ENCODE peak calls at places on chromosomes 6 and 20, in six cellular contexts. D, X, T, P, A and Q are unnamed samples.

GRCh38 chr6:30518505-30518850 is 29.2 kb downstream of the HLA-E start:
- DNase-seq in T (no peak), P (no peak), D (no peak), X (no peak), A (no peak), Q (no peak)

GRCh38 chr6:142857609-142858195 is 87.3 kb downstream of the HIVEP2 start:
- DNase-seq in T (no peak), X (no peak), A (no peak), D (no peak), P (no peak), Q (no peak)

GRCh38 chr6:16316741-16317251 is 78.4 kb downstream of the GMPR start:
- DNase-seq in T (peak), X (peak), A (peak), P (peak), D (no peak), Q (no peak)

GRCh38 chr20:45339084-45339483 is 9.1 kb downstream of the SDC4 start:
- DNase-seq in A (peak), D (peak), T (no peak), P (no peak), X (no peak), Q (no peak)

GRCh38 chr6:168282985-168283685 is 36.4 kb downstream of the DACT2 start:
- DNase-seq in D (no peak), P (no peak), T (no peak), A (no peak), X (no peak), Q (no peak)

GRCh38 chr6:53115741-53116140 is 32.9 kb downstream of the GCM1 start:
- DNase-seq in P (no peak), X (no peak), A (no peak), T (no peak), D (no peak), Q (no peak)

GRCh38 chr6:163446529-163446928 is 32.0 kb downstream of the QKI start:
- DNase-seq in D (no peak), A (no peak), X (no peak), T (no peak), P (no peak), Q (no peak)

GRCh38 chr6:133553652-133554051 is 312.5 kb downstream of the EYA4 start:
- DNase-seq in P (peak), D (no peak), T (peak), A (peak), X (peak), Q (peak)

GRCh38 chr6:42227173-42227850 is 9.7 kb upstream of the MRPS10 start:
- DNase-seq in T (no peak), D (no peak), A (peak), P (no peak), X (no peak), Q (no peak)

GRCh38 chr6:104212977-104213696 is 646.6 kb downstream of the HACE1 start:
- DNase-seq in A (no peak), D (no peak), X (no peak), T (no peak), P (no peak), Q (no peak)

GRCh38 chr20:39857188-39857587 is 831.8 kb downstream of the MAFB start:
- DNase-seq in A (no peak), D (no peak), X (no peak), P (no peak), T (no peak), Q (no peak)
- TF ChIP-seq CTCF in A (no peak), D (no peak), X (no peak), P (no peak), T (no peak), Q (no peak)

GRCh38 chr20:37342231-37343177 is 3.4 kb upstream of the SRC start:
- DNase-seq in P (no peak), A (no peak), X (no peak), T (no peak), D (no peak), Q (no peak)
- TF ChIP-seq CTCF in P (peak), A (no peak), X (no peak), T (no peak), D (no peak), Q (no peak)

GRCh38 chr20:39874049-39874893 is 814.8 kb downstream of the MAFB start:
- DNase-seq in D (peak), X (peak), P (peak), A (peak), T (peak), Q (peak)
- TF ChIP-seq CTCF in D (peak), X (peak), P (peak), A (peak), T (peak), Q (peak)

GRCh38 chr20:57282691-57283361 is 16.4 kb upstream of the BMP7 start:
- DNase-seq in P (no peak), A (no peak), T (no peak), X (no peak), D (no peak), Q (no peak)
- TF ChIP-seq CTCF in P (no peak), A (no peak), T (no peak), X (no peak), D (no peak), Q (no peak)

GRCh38 chr6:79694623-79695311 is 63.6 kb downstream of the SH3BGRL2 start:
- DNase-seq in X (no peak), D (no peak), T (no peak), A (no peak), P (no peak), Q (no peak)
- TF ChIP-seq CTCF in X (peak), D (no peak), T (no peak), A (peak), P (peak), Q (no peak)

GRCh38 chr6:39007575-39007974 is 41.0 kb upstream of the GLP1R start:
- DNase-seq in T (no peak), X (no peak), A (no peak), P (peak), D (no peak), Q (no peak)
- TF ChIP-seq CTCF in T (no peak), X (no peak), A (no peak), P (no peak), D (no peak), Q (no peak)

DNA sequence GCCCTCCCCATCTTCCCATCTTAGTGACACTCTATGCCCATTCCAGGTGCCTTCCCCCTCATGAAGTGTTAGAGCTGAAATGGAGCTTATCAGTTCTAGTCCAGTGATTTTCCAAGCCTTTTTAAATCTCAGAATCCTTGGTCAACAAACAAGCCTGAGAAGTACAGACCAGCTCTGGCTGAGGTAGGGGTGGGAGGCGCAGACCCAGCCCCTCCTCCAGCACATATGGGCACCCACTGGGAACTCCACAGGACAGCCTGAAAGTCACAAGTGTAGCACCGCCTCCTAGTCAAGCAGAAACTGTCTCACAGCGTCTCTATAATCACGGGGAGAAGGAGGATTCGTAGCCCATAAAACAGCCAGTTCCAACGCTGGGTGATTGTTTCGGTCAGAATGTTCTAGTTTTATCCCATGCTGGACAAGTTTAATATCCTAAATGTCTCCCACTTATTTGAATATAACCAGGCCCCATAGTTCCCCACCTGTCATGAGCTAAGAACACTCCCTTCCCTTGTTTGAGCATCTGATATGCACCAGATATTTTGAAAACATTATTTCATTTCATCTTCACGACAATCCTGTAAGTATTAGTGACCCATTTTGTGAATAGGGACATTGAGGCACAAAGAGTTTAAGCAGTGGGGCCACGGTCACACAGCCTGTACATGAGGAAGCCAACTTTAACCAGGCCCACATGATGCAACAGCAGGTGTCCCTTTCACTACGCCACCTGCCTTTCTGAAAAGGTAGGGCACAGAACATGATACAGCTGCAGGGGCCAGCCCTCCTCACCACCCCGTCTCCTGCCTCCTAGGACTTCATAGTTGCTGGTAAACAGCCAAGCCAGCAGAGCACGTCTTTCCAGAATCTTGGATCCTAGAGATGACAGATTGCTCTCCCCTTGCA is 40.1 kb downstream of the TRAF3IP2 start:
- DNase-seq in T (peak), D (no peak), P (no peak), A (peak), X (no peak), Q (no peak)
- TF ChIP-seq CTCF in T (peak), D (no peak), P (peak), A (peak), X (no peak), Q (peak)

GRCh38 chr20:17878912-17879602 is 89.5 kb downstream of the SNX5 start:
- DNase-seq in P (peak), X (no peak), A (no peak), D (peak), T (peak), Q (no peak)
- TF ChIP-seq CTCF in P (no peak), X (no peak), A (no peak), D (no peak), T (peak), Q (no peak)